ENCODE peak calls at places on chromosomes 11 and 22, in ten cellular contexts. C, B, Q, J, K, O, T, Z, A and V are unnamed samples.

GRCh38 chr11:72429626-72430025 is 4.7 kb downstream of the CLPB start:
- DNase-seq in O (no peak), Z (no peak), A (no peak), Q (no peak), C (no peak), T (no peak), K (no peak), B (no peak), J (no peak), V (no peak)

GRCh38 chr22:36563001-36563400 is 34.0 kb upstream of the EIF3D start:
- DNase-seq in A (no peak), Q (no peak), O (no peak), K (no peak), J (no peak), C (no peak), Z (no peak), B (no peak), T (no peak), V (no peak)

GRCh38 chr11:28521075-28521474 is 412.9 kb downstream of the METTL15 start:
- DNase-seq in J (no peak), A (no peak), C (no peak), K (no peak), Z (no peak), B (no peak), O (no peak), Q (no peak), T (no peak), V (no peak)

GRCh38 chr11:78282821-78283220 is 94.1 kb downstream of the USP35 start:
- DNase-seq in K (no peak), C (no peak), Q (no peak), T (no peak), B (no peak), Z (no peak), A (no peak), J (no peak), O (no peak), V (no peak)

GRCh38 chr11:114216804-114217195 is 79.4 kb upstream of the NNMT start:
- DNase-seq in B (no peak), A (no peak), C (no peak), K (no peak), T (no peak), Z (no peak), O (no peak), J (no peak), Q (no peak), V (no peak)

GRCh38 chr22:44357962-44358553 is 45.3 kb upstream of the SHISAL1 start:
- DNase-seq in J (peak; percentile 18), K (no peak), C (peak; percentile 66), B (peak; percentile 49), Q (no peak), Z (no peak), O (no peak), A (no peak), T (no peak), V (no peak)

GRCh38 chr11:126602993-126603392 is 247.5 kb downstream of the ST3GAL4 start:
- DNase-seq in J (peak; percentile 31), A (no peak), T (no peak), K (no peak), O (no peak), Q (no peak), Z (no peak), B (no peak), C (no peak), V (no peak)

GRCh38 chr11:126102436-126102894 is 39.8 kb upstream of the CDON start:
- DNase-seq in B (peak; percentile 55), O (no peak), T (no peak), K (peak; percentile 33), C (no peak), J (no peak), Q (no peak), A (no peak), Z (no peak), V (no peak)

GRCh38 chr11:77403228-77403627 is 70.7 kb downstream of the PAK1 start:
- DNase-seq in K (no peak), O (no peak), Q (no peak), C (no peak), Z (no peak), B (no peak), T (no peak), J (no peak), A (no peak), V (no peak)

GRCh38 chr11:65180877-65181568 is 705 bp upstream of the CAPN1 start:
- DNase-seq in C (peak; percentile 15), Q (no peak), A (peak; percentile 70), T (peak; percentile 83), B (peak; percentile 64), Z (peak; percentile 46), K (peak; percentile 55), O (peak; percentile 86), J (peak; percentile 59), V (no peak)

GRCh38 chr22:49887716-49888115 is 30.5 kb downstream of the ALG12 start:
- DNase-seq in K (no peak), O (no peak), Q (no peak), Z (no peak), C (no peak), B (no peak), A (no peak), T (no peak), J (no peak), V (no peak)

GRCh38 chr11:3132831-3133455 is 32.2 kb downstream of the OSBPL5 start:
- DNase-seq in O (no peak), A (no peak), K (no peak), T (no peak), J (no peak), Z (no peak), B (no peak), Q (no peak), C (no peak), V (no peak)

GRCh38 chr11:66651011-66651410 is 12.5 kb downstream of the RBM4 start:
- DNase-seq in Z (no peak), T (no peak), O (no peak), C (no peak), Q (no peak), A (no peak), K (no peak), B (no peak), J (no peak), V (no peak)

GRCh38 chr11:17498058-17498457 is 21.4 kb upstream of the ABCC8 start:
- DNase-seq in Q (no peak), A (no peak), Z (no peak), B (no peak), J (no peak), C (no peak), O (no peak), K (no peak), T (no peak), V (no peak)

GRCh38 chr11:96237759-96238158 is 105.2 kb downstream of the MAML2 start:
- DNase-seq in C (no peak), J (no peak), K (no peak), Z (no peak), A (no peak), Q (no peak), B (no peak), T (no peak), O (no peak), V (no peak)

GRCh38 chr11:36469063-36469462 is 41.0 kb downstream of the TRAF6 start:
- DNase-seq in Q (no peak), B (no peak), Z (no peak), A (no peak), K (no peak), T (no peak), J (no peak), C (no peak), O (no peak), V (no peak)

GRCh38 chr11:86999859-87000753 is 37.6 kb upstream of the TMEM135 start:
- DNase-seq in T (no peak), A (no peak), C (no peak), Q (no peak), K (peak; percentile 17), Z (no peak), J (no peak), B (no peak), O (no peak), V (no peak)

GRCh38 chr11:58164990-58165389 is 23.9 kb upstream of the OR9Q2 start:
- DNase-seq in J (no peak), C (no peak), K (no peak), Z (no peak), O (no peak), T (no peak), A (no peak), B (no peak), Q (no peak), V (no peak)

GRCh38 chr11:92784313-92784712 is 185.1 kb upstream of the MTNR1B start:
- DNase-seq in C (no peak), Q (no peak), B (no peak), K (no peak), J (no peak), O (no peak), A (no peak), T (no peak), Z (no peak), V (no peak)